ENCODE peak calls at places on chromosomes 2 and 18, in five cellular contexts. D is T-helper 2 cell, Z is AML-193, T is fibroblast of the aortic adventitia, G is aorta. H is an unnamed sample.
A peak's percentile ranks its signal among the peaks of the same experiment; 100 is the strongest.

GRCh38 chr2:240229603-240230423 is 89.4 kb upstream of the OTOS start:
- DNase-seq in D (no peak), Z (no peak), T (peak; percentile 76), G (no peak), H (peak; percentile 9)

GRCh38 chr2:19538411-19538963 is 180.1 kb upstream of the OSR1 start:
- DNase-seq in D (no peak), Z (no peak), T (peak; percentile 95), G (peak; percentile 57), H (no peak)

GRCh38 chr2:43482974-43483373 is 112.9 kb downstream of the THADA start:
- DNase-seq in D (peak; percentile 63), Z (no peak), T (peak; percentile 57), G (no peak), H (no peak)

GRCh38 chr2:99821572-99822369 is 320.6 kb downstream of the AFF3 start:
- DNase-seq in D (no peak), Z (no peak), T (peak; percentile 39), G (no peak), H (no peak)

GRCh38 chr2:107002735-107003134 is 116.8 kb upstream of the ST6GAL2 start:
- DNase-seq in D (no peak), Z (no peak), T (peak; percentile 20), G (no peak), H (no peak)

GRCh38 chr2:119958642-119959268 is 54.1 kb upstream of the EPB41L5 start:
- DNase-seq in D (no peak), Z (no peak), T (peak; percentile 45), G (no peak), H (no peak)

GRCh38 chr2:180366481-180366880 is 359.4 kb upstream of the CWC22 start:
- DNase-seq in D (no peak), Z (no peak), T (no peak), G (no peak), H (no peak)

GRCh38 chr2:60505861-60506260 is 47.6 kb downstream of the BCL11A start:
- DNase-seq in D (no peak), Z (no peak), T (no peak), G (no peak), H (no peak)

GRCh38 chr2:42829556-42830510 is 37.5 kb upstream of the HAAO start:
- DNase-seq in D (no peak), Z (no peak), T (peak; percentile 59), G (no peak), H (peak; percentile 13)

GRCh38 chr2:58553937-58554336 is 312.8 kb upstream of the FANCL start:
- DNase-seq in D (no peak), Z (no peak), T (peak; percentile 2), G (no peak), H (peak; percentile 25)

GRCh38 chr2:10174173-10174572 is 51.6 kb downstream of the RRM2 start:
- DNase-seq in D (no peak), Z (no peak), T (no peak), G (no peak), H (no peak)

GRCh38 chr2:173929441-173929840 is 35.7 kb downstream of the SP3 start:
- DNase-seq in D (no peak), Z (no peak), T (peak; percentile 10), G (no peak), H (no peak)

GRCh38 chr2:146837857-146838256 is 1007.0 kb upstream of the ACVR2A start:
- DNase-seq in D (no peak), Z (no peak), T (peak; percentile 13), G (no peak), H (no peak)

GRCh38 chr2:67083978-67084377 is 313.2 kb upstream of the ETAA1 start:
- DNase-seq in D (no peak), Z (no peak), T (peak; percentile 35), G (no peak), H (no peak)

GRCh38 chr2:974454-974853 is 23.8 kb downstream of the SNTG2 start:
- DNase-seq in D (peak; percentile 10), Z (no peak), T (no peak), G (no peak), H (peak; percentile 52)

GRCh38 chr2:182728028-182728427 is 12.0 kb downstream of the DNAJC10 start:
- DNase-seq in D (no peak), Z (no peak), T (no peak), G (no peak), H (no peak)

GRCh38 chr2:148664229-148664628 is 19.7 kb downstream of the EPC2 start:
- DNase-seq in D (no peak), Z (no peak), T (no peak), G (no peak), H (no peak)

GRCh38 chr2:237673130-237673921 is 45.9 kb downstream of the LRRFIP1 start:
- DNase-seq in D (peak; percentile 91), Z (peak; percentile 81), T (no peak), G (peak; percentile 89), H (peak; percentile 66)

GRCh38 chr18:3879836-3880120 is 429.8 kb downstream of the TGIF1 start:
- DNase-seq in D (no peak), Z (no peak), T (no peak), G (no peak), H (peak; percentile 47)

GRCh38 chr2:162475661-162476060 is 131.7 kb downstream of the GCA start:
- DNase-seq in D (no peak), Z (no peak), T (no peak), G (no peak), H (no peak)

GRCh38 chr2:20052229-20052871 is 922 bp upstream of the LAPTM4A start:
- DNase-seq in D (peak; percentile 7), Z (no peak), T (no peak), G (no peak), H (no peak)

GRCh38 chr2:58046585-58047372 is at the start of gene VRK2:
- DNase-seq in D (peak; percentile 96), Z (peak; percentile 87), T (peak; percentile 89), G (peak; percentile 94), H (peak; percentile 91)

GRCh38 chr2:118530976-118531375 is 316.5 kb downstream of the EN1 start:
- DNase-seq in D (no peak), Z (no peak), T (peak; percentile 50), G (no peak), H (no peak)

GRCh38 chr2:196066794-196067382 is 1.7 kb downstream of the DNAH7 start:
- DNase-seq in D (peak; percentile 33), Z (peak; percentile 72), T (peak; percentile 63), G (no peak), H (no peak)

GRCh38 chr18:37608876-37609275 is 43.3 kb upstream of the CELF4 start:
- DNase-seq in D (no peak), Z (no peak), T (no peak), G (no peak), H (no peak)

GRCh38 chr2:220949476-220949875 is 622.6 kb downstream of the EPHA4 start:
- DNase-seq in D (no peak), Z (no peak), T (no peak), G (no peak), H (no peak)

GRCh38 chr18:7927119-7927518 is 360.0 kb downstream of the PTPRM start:
- DNase-seq in D (no peak), Z (no peak), T (no peak), G (no peak), H (no peak)

GRCh38 chr2:30306522-30306921 is 75.2 kb downstream of the LBH start:
- DNase-seq in D (no peak), Z (no peak), T (peak; percentile 16), G (no peak), H (no peak)